ENCODE peak calls at places on chromosomes 3 and 15, in eight cellular contexts. T, L, K, M, X, N, B and S are unnamed samples.

GRCh38 chr15:48855501-48856440 is 22.2 kb upstream of the EID1 start:
- DNase-seq in L (no peak), T (no peak), B (no peak), X (no peak), N (peak), M (peak), K (no peak), S (peak)

GRCh38 chr3:11904157-11904556 is 57.5 kb upstream of the TAMM41 start:
- DNase-seq in T (no peak), B (no peak), L (no peak), X (no peak), K (no peak), N (no peak), M (no peak), S (no peak)

GRCh38 chr3:56823984-56824703 is 22.4 kb upstream of the ARHGEF3 start:
- DNase-seq in T (no peak), K (no peak), X (no peak), B (no peak), L (no peak), M (no peak), N (no peak), S (no peak)

GRCh38 chr15:66430627-66431026 is 43.9 kb downstream of the MAP2K1 start:
- DNase-seq in L (no peak), N (no peak), B (no peak), X (no peak), K (no peak), T (no peak), M (no peak), S (no peak)

GRCh38 chr15:82140859-82141258 is 95.0 kb upstream of the MEX3B start:
- DNase-seq in T (no peak), L (no peak), B (no peak), X (peak), M (no peak), N (no peak), K (no peak), S (no peak)

GRCh38 chr3:21745971-21746370 is 5.0 kb downstream of the ZNF385D start:
- DNase-seq in M (no peak), N (peak), X (no peak), K (no peak), L (no peak), B (no peak), T (no peak), S (peak)

GRCh38 chr3:103924544-103924943 is 1442.2 kb upstream of the ALCAM start:
- DNase-seq in B (no peak), T (no peak), X (no peak), M (no peak), N (no peak), K (no peak), L (no peak), S (no peak)

GRCh38 chr3:160372780-160373179 is 26.2 kb downstream of the IFT80 start:
- DNase-seq in L (no peak), N (peak), M (no peak), T (peak), X (no peak), K (no peak), B (no peak), S (peak)

GRCh38 chr15:31325432-31325975 is 1.1 kb upstream of the KLF13 start:
- DNase-seq in X (no peak), L (peak), N (no peak), M (peak), B (peak), T (no peak), K (peak), S (peak)

GRCh38 chr15:30872341-30872748 is 31.4 kb upstream of the FAN1 start:
- DNase-seq in T (no peak), B (no peak), L (no peak), X (peak), M (no peak), K (no peak), N (no peak), S (peak)

GRCh38 chr15:63372018-63372705 is 9.5 kb downstream of the CA12 start:
- DNase-seq in B (no peak), K (no peak), N (peak), X (peak), T (peak), M (peak), L (no peak), S (peak)

GRCh38 chr3:41532976-41533375 is 333.7 kb downstream of the CTNNB1 start:
- DNase-seq in M (no peak), L (no peak), X (no peak), B (no peak), T (no peak), N (no peak), K (no peak), S (no peak)

GRCh38 chr15:76196286-76196948 is 114.9 kb downstream of the ETFA start:
- DNase-seq in K (no peak), X (peak), M (peak), L (no peak), N (peak), B (peak), T (peak), S (peak)

GRCh38 chr3:72891053-72891855 is 3.4 kb downstream of the GXYLT2 start:
- DNase-seq in K (peak), N (peak), X (peak), T (peak), B (no peak), M (peak), L (no peak), S (peak)

GRCh38 chr3:50122661-50123391 is 32.3 kb upstream of the SEMA3F start:
- DNase-seq in K (no peak), B (peak), N (peak), M (no peak), T (no peak), L (no peak), X (no peak), S (peak)

GRCh38 chr15:47715856-47716445 is 1.4 kb upstream of the SEMA6D start:
- DNase-seq in T (no peak), L (no peak), K (peak), B (no peak), M (peak), N (no peak), X (no peak), S (peak)

GRCh38 chr15:88619796-88620195 is 1.3 kb upstream of the AEN start:
- DNase-seq in K (no peak), X (no peak), T (no peak), M (no peak), B (no peak), L (no peak), N (no peak), S (no peak)

GRCh38 chr15:83208357-83208661 is 686 bp upstream of the HDGFL3 start:
- DNase-seq in T (no peak), X (no peak), L (no peak), K (no peak), B (no peak), M (no peak), N (no peak), S (peak)

GRCh38 chr3:8822141-8822540 is 52.7 kb upstream of the OXTR start:
- DNase-seq in T (peak), K (no peak), L (no peak), B (no peak), M (no peak), X (peak), N (peak), S (peak)